ENCODE peak calls at places on chromosomes 6 and 20, in six cellular contexts. One of them, this sample, is unnamed.

GRCh38 chr6:143397229-143398222 is 53.0 kb downstream of the ADAT2 start:
- DNase-seq in retinal pigment epithelial cell: peak; percentile 95
- DNase-seq in HL-60: no peak
- DNase-seq in endothelial cell: peak; percentile 27
- DNase-seq in PC-9: peak; percentile 98
- DNase-seq in WERI-Rb-1: no peak
- DNase-seq in this sample: peak; percentile 97

GRCh38 chr20:56552911-56553629 is 20.0 kb downstream of the FAM209B start:
- DNase-seq in endothelial cell: no peak
- DNase-seq in retinal pigment epithelial cell: no peak
- DNase-seq in WERI-Rb-1: no peak
- DNase-seq in HL-60: no peak
- DNase-seq in PC-9: no peak
- DNase-seq in this sample: no peak

GRCh38 chr20:17910828-17911294 is 57.7 kb downstream of the SNX5 start:
- DNase-seq in retinal pigment epithelial cell: peak; percentile 34
- DNase-seq in endothelial cell: no peak
- DNase-seq in PC-9: no peak
- DNase-seq in WERI-Rb-1: no peak
- DNase-seq in HL-60: no peak
- DNase-seq in this sample: peak; percentile 63

GRCh38 chr20:50690979-50691584 is at the start of gene RIPOR3:
- DNase-seq in HL-60: no peak
- DNase-seq in PC-9: peak; percentile 4
- DNase-seq in retinal pigment epithelial cell: no peak
- DNase-seq in WERI-Rb-1: peak; percentile 33
- DNase-seq in endothelial cell: peak; percentile 35
- DNase-seq in this sample: no peak

GRCh38 chr6:108163644-108164536 is 1.9 kb upstream of the NR2E1 start:
- DNase-seq in HL-60: no peak
- DNase-seq in endothelial cell: no peak
- DNase-seq in retinal pigment epithelial cell: no peak
- DNase-seq in WERI-Rb-1: no peak
- DNase-seq in PC-9: no peak
- DNase-seq in this sample: no peak

GRCh38 chr6:137013738-137014602 is 30.8 kb downstream of the IL20RA start:
- DNase-seq in endothelial cell: no peak
- DNase-seq in HL-60: no peak
- DNase-seq in WERI-Rb-1: peak; percentile 20
- DNase-seq in PC-9: peak; percentile 52
- DNase-seq in retinal pigment epithelial cell: no peak
- DNase-seq in this sample: no peak

GRCh38 chr20:32686530-32687179 is 12.9 kb upstream of the C20orf203 start:
- DNase-seq in endothelial cell: no peak
- DNase-seq in HL-60: no peak
- DNase-seq in WERI-Rb-1: no peak
- DNase-seq in retinal pigment epithelial cell: no peak
- DNase-seq in PC-9: no peak
- DNase-seq in this sample: no peak

GRCh38 chr6:158815379-158815724 is 3.8 kb downstream of the EZR start:
- DNase-seq in endothelial cell: no peak
- DNase-seq in WERI-Rb-1: no peak
- DNase-seq in PC-9: no peak
- DNase-seq in HL-60: no peak
- DNase-seq in retinal pigment epithelial cell: no peak
- DNase-seq in this sample: no peak

GRCh38 chr20:25222461-25223178 is 25.3 kb upstream of the PYGB start:
- DNase-seq in WERI-Rb-1: no peak
- DNase-seq in PC-9: no peak
- DNase-seq in HL-60: no peak
- DNase-seq in retinal pigment epithelial cell: no peak
- DNase-seq in endothelial cell: no peak
- DNase-seq in this sample: no peak

GRCh38 chr6:135938588-135939215 is 87.2 kb downstream of the PDE7B start:
- DNase-seq in retinal pigment epithelial cell: no peak
- DNase-seq in HL-60: no peak
- DNase-seq in endothelial cell: no peak
- DNase-seq in WERI-Rb-1: peak; percentile 65
- DNase-seq in PC-9: no peak
- DNase-seq in this sample: no peak

GRCh38 chr6:36969988-36970891 is 15.7 kb downstream of the PI16 start:
- DNase-seq in WERI-Rb-1: no peak
- DNase-seq in HL-60: no peak
- DNase-seq in retinal pigment epithelial cell: no peak
- DNase-seq in endothelial cell: no peak
- DNase-seq in PC-9: no peak
- DNase-seq in this sample: no peak

GRCh38 chr6:32637219-32637880 is at the start of gene HLA-DQA1:
- DNase-seq in PC-9: no peak
- DNase-seq in WERI-Rb-1: no peak
- DNase-seq in HL-60: no peak
- DNase-seq in endothelial cell: no peak
- DNase-seq in retinal pigment epithelial cell: no peak
- DNase-seq in this sample: no peak

GRCh38 chr20:51420111-51420510 is 122.4 kb downstream of the NFATC2 start:
- DNase-seq in retinal pigment epithelial cell: no peak
- DNase-seq in PC-9: peak; percentile 38
- DNase-seq in endothelial cell: no peak
- DNase-seq in WERI-Rb-1: no peak
- DNase-seq in HL-60: peak; percentile 14
- DNase-seq in this sample: peak; percentile 23

GRCh38 chr6:53932502-53932901 is 137.7 kb downstream of the LRRC1 start:
- DNase-seq in retinal pigment epithelial cell: no peak
- DNase-seq in PC-9: no peak
- DNase-seq in HL-60: no peak
- DNase-seq in WERI-Rb-1: no peak
- DNase-seq in endothelial cell: no peak
- DNase-seq in this sample: no peak

GRCh38 chr6:53931086-53931485 is 136.3 kb downstream of the LRRC1 start:
- DNase-seq in endothelial cell: no peak
- DNase-seq in PC-9: no peak
- DNase-seq in retinal pigment epithelial cell: no peak
- DNase-seq in HL-60: no peak
- DNase-seq in WERI-Rb-1: no peak
- DNase-seq in this sample: no peak

GRCh38 chr6:53928641-53929339 is 134.0 kb downstream of the LRRC1 start:
- DNase-seq in retinal pigment epithelial cell: peak; percentile 73
- DNase-seq in HL-60: no peak
- DNase-seq in PC-9: peak; percentile 89
- DNase-seq in WERI-Rb-1: no peak
- DNase-seq in endothelial cell: no peak
- DNase-seq in this sample: no peak

GRCh38 chr6:53930330-53930729 is 135.5 kb downstream of the LRRC1 start:
- DNase-seq in retinal pigment epithelial cell: no peak
- DNase-seq in PC-9: no peak
- DNase-seq in endothelial cell: no peak
- DNase-seq in WERI-Rb-1: no peak
- DNase-seq in HL-60: no peak
- DNase-seq in this sample: no peak

DNA sequence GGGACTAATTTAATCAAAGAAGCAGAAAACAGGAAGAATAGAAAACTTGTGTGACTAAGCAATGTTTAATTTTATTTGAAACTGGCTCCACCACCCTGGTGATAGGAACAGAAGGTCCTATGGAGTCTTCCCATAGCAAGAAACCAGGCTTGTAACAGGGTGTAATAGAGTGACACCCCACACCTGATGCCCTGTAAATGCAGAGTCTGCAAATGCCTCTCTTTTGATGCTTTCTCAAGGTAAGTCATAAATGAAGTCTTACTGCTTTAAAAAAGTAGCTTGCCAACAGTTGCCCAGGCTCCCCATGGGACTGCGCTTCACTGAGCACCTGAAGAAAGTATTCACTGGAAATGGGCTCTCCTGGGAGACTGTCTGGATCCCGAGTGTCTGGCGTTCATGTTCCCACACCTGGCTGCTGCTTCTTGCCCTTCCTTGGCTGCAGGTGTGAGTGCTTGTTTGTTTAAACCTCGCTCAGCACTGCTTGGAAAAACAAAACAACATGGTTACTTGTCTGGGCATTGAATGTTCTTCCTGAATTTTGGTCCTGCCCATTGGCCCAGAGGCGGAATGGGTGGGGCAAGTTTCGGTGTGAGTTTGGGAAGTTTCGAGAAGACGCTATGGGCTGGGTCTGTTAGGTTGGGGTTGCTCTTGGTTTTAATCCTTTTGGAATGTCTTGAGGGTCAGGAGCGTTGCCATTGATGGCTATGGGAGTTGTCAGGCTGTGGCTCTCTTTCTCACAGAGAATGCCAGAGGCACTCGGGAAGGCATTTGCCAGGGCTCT is 134.7 kb downstream of the LRRC1 start:
- DNase-seq in retinal pigment epithelial cell: peak; percentile 16
- DNase-seq in HL-60: no peak
- DNase-seq in endothelial cell: no peak
- DNase-seq in WERI-Rb-1: no peak
- DNase-seq in PC-9: no peak
- DNase-seq in this sample: no peak
- TF ChIP-seq CTCF in retinal pigment epithelial cell: no peak
- TF ChIP-seq CTCF in HL-60: no peak
- TF ChIP-seq CTCF in endothelial cell: no peak
- TF ChIP-seq CTCF in WERI-Rb-1: no peak
- TF ChIP-seq CTCF in PC-9: no peak
- TF ChIP-seq CTCF in this sample: no peak

DNA sequence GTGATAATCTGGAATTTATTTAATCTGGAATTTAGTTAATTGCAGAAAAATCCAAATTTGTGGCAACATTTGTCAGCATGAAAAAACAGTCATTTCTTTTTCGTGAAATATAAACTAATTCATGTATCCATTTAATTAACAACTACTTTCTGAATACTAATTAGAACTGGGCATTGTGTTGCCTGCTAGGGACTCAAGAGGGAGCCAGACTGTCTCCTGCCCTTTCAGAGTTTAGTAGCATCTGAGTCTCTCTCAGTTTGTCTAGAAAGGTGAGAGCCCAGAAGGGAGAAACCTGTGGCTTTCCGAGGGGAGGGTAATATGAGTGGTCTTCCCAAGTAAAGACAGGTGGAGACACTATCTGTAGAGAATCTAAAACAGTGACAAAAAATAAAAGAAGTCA is 210.9 kb upstream of the HDDC2 start:
- DNase-seq in retinal pigment epithelial cell: no peak
- DNase-seq in HL-60: no peak
- DNase-seq in PC-9: no peak
- DNase-seq in WERI-Rb-1: no peak
- DNase-seq in endothelial cell: no peak
- DNase-seq in this sample: no peak
- TF ChIP-seq CTCF in retinal pigment epithelial cell: peak; percentile 44
- TF ChIP-seq CTCF in HL-60: no peak
- TF ChIP-seq CTCF in PC-9: peak; percentile 55
- TF ChIP-seq CTCF in WERI-Rb-1: peak; percentile 15
- TF ChIP-seq CTCF in endothelial cell: peak; percentile 34
- TF ChIP-seq CTCF in this sample: peak; percentile 33

GRCh38 chr6:78832091-78832808 is 35.1 kb upstream of the IRAK1BP1 start:
- DNase-seq in retinal pigment epithelial cell: peak; percentile 76
- DNase-seq in endothelial cell: no peak
- DNase-seq in WERI-Rb-1: no peak
- DNase-seq in HL-60: no peak
- DNase-seq in PC-9: no peak
- DNase-seq in this sample: no peak

GRCh38 chr6:78836610-78837009 is 30.7 kb upstream of the IRAK1BP1 start:
- DNase-seq in HL-60: no peak
- DNase-seq in retinal pigment epithelial cell: no peak
- DNase-seq in WERI-Rb-1: no peak
- DNase-seq in PC-9: no peak
- DNase-seq in endothelial cell: no peak
- DNase-seq in this sample: no peak

GRCh38 chr6:78830810-78831209 is 36.5 kb upstream of the IRAK1BP1 start:
- DNase-seq in WERI-Rb-1: no peak
- DNase-seq in HL-60: no peak
- DNase-seq in endothelial cell: no peak
- DNase-seq in PC-9: no peak
- DNase-seq in retinal pigment epithelial cell: no peak
- DNase-seq in this sample: no peak

GRCh38 chr6:78831492-78831891 is 35.9 kb upstream of the IRAK1BP1 start:
- DNase-seq in HL-60: no peak
- DNase-seq in retinal pigment epithelial cell: peak; percentile 62
- DNase-seq in WERI-Rb-1: no peak
- DNase-seq in endothelial cell: no peak
- DNase-seq in PC-9: no peak
- DNase-seq in this sample: no peak

GRCh38 chr6:78835817-78836216 is 31.5 kb upstream of the IRAK1BP1 start:
- DNase-seq in WERI-Rb-1: no peak
- DNase-seq in PC-9: no peak
- DNase-seq in HL-60: no peak
- DNase-seq in retinal pigment epithelial cell: no peak
- DNase-seq in endothelial cell: no peak
- DNase-seq in this sample: no peak
- TF ChIP-seq CTCF in WERI-Rb-1: peak; percentile 4
- TF ChIP-seq CTCF in PC-9: no peak
- TF ChIP-seq CTCF in HL-60: no peak
- TF ChIP-seq CTCF in retinal pigment epithelial cell: no peak
- TF ChIP-seq CTCF in endothelial cell: no peak
- TF ChIP-seq CTCF in this sample: no peak

GRCh38 chr20:2401527-2401926 is 20.8 kb downstream of the TGM6 start:
- DNase-seq in WERI-Rb-1: no peak
- DNase-seq in endothelial cell: no peak
- DNase-seq in retinal pigment epithelial cell: no peak
- DNase-seq in PC-9: no peak
- DNase-seq in HL-60: no peak
- DNase-seq in this sample: no peak

GRCh38 chr20:2403291-2404052 is 22.8 kb downstream of the TGM6 start:
- DNase-seq in PC-9: no peak
- DNase-seq in retinal pigment epithelial cell: no peak
- DNase-seq in HL-60: no peak
- DNase-seq in endothelial cell: no peak
- DNase-seq in WERI-Rb-1: no peak
- DNase-seq in this sample: no peak

GRCh38 chr20:2399390-2399789 is 18.7 kb downstream of the TGM6 start:
- DNase-seq in PC-9: no peak
- DNase-seq in retinal pigment epithelial cell: no peak
- DNase-seq in WERI-Rb-1: no peak
- DNase-seq in endothelial cell: no peak
- DNase-seq in HL-60: no peak
- DNase-seq in this sample: no peak

GRCh38 chr20:2400290-2400689 is 19.6 kb downstream of the TGM6 start:
- DNase-seq in WERI-Rb-1: no peak
- DNase-seq in retinal pigment epithelial cell: no peak
- DNase-seq in endothelial cell: no peak
- DNase-seq in PC-9: no peak
- DNase-seq in HL-60: no peak
- DNase-seq in this sample: no peak

DNA sequence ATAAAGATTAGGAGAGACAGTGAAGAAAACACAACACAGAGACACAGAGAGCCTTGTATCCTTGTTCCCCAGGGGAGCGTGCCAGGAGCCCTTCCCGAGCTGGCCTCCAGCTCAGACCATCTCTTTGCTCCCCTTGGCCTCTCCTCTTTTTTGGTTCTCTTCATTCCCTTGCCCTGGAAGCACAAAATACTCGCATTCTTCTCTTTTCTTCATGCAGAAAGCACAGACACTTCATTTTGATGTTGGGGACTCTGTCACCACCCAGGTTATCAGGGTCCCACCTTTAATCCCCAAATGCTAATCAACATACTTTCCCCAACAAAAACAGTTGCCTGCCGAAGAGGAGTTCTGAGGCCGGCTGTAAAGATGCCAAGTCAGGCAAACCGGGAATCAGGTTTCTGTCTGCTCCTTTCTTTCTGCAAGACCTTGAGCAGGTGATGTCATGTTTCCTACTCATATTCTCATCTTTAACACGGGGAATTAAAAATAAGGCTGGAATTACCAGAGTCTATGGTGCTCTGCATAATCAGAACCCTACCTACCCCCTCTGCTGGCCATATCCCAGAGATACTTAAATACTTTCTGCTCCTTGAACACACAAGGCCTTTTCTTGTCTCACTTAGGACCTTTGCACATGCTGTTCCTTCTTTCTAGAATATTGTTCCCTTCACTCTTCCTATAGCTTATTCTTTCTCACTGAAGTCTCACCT is 21.7 kb downstream of the TGM6 start:
- DNase-seq in retinal pigment epithelial cell: peak; percentile 31
- DNase-seq in HL-60: no peak
- DNase-seq in endothelial cell: no peak
- DNase-seq in WERI-Rb-1: no peak
- DNase-seq in PC-9: peak; percentile 51
- DNase-seq in this sample: no peak
- TF ChIP-seq CTCF in retinal pigment epithelial cell: peak; percentile 60
- TF ChIP-seq CTCF in HL-60: peak; percentile 8
- TF ChIP-seq CTCF in endothelial cell: peak; percentile 27
- TF ChIP-seq CTCF in WERI-Rb-1: peak; percentile 28
- TF ChIP-seq CTCF in PC-9: peak; percentile 62
- TF ChIP-seq CTCF in this sample: peak; percentile 41